ENCODE peak calls at places on chromosomes 5 and 9, in seven cellular contexts. One of them, this sample, is unnamed.
A peak's percentile ranks its signal among the peaks of the same experiment; 100 is the strongest.

GRCh38 chr5:133383580-133383939 is 228.8 kb downstream of the FSTL4 start:
- DNase-seq in PC-3: no peak
- DNase-seq in naive thymus-derived CD8-positive, alpha-beta T cell: no peak
- DNase-seq in caudate nucleus: no peak
- DNase-seq in AML-193: no peak
- DNase-seq in stimulated activated CD8-positive, alpha-beta memory T cell treated with anti-CD3 and anti-CD28 coated beads, Interleukin-2, amount 100 ng/mL, for 48 hours: no peak
- DNase-seq in bronchial epithelial cell: no peak
- DNase-seq in this sample: no peak

GRCh38 chr9:109452761-109453160 is 45.3 kb downstream of the PTPN3 start:
- DNase-seq in caudate nucleus: no peak
- DNase-seq in AML-193: no peak
- DNase-seq in PC-3: no peak
- DNase-seq in bronchial epithelial cell: peak; percentile 85
- DNase-seq in stimulated activated CD8-positive, alpha-beta memory T cell treated with anti-CD3 and anti-CD28 coated beads, Interleukin-2, amount 100 ng/mL, for 48 hours: no peak
- DNase-seq in naive thymus-derived CD8-positive, alpha-beta T cell: no peak
- DNase-seq in this sample: peak; percentile 33

GRCh38 chr5:131225282-131225974 is 38.4 kb upstream of the CDC42SE2 start:
- DNase-seq in AML-193: no peak
- DNase-seq in stimulated activated CD8-positive, alpha-beta memory T cell treated with anti-CD3 and anti-CD28 coated beads, Interleukin-2, amount 100 ng/mL, for 48 hours: no peak
- DNase-seq in bronchial epithelial cell: no peak
- DNase-seq in naive thymus-derived CD8-positive, alpha-beta T cell: no peak
- DNase-seq in PC-3: no peak
- DNase-seq in caudate nucleus: no peak
- DNase-seq in this sample: no peak

GRCh38 chr9:131999692-132000551 is 79.7 kb downstream of the MED27 start:
- DNase-seq in caudate nucleus: no peak
- DNase-seq in AML-193: no peak
- DNase-seq in naive thymus-derived CD8-positive, alpha-beta T cell: no peak
- DNase-seq in bronchial epithelial cell: peak; percentile 94
- DNase-seq in PC-3: peak; percentile 77
- DNase-seq in stimulated activated CD8-positive, alpha-beta memory T cell treated with anti-CD3 and anti-CD28 coated beads, Interleukin-2, amount 100 ng/mL, for 48 hours: no peak
- DNase-seq in this sample: no peak

GRCh38 chr9:4837768-4838546 is 45.2 kb downstream of the RCL1 start:
- DNase-seq in caudate nucleus: no peak
- DNase-seq in bronchial epithelial cell: no peak
- DNase-seq in AML-193: no peak
- DNase-seq in stimulated activated CD8-positive, alpha-beta memory T cell treated with anti-CD3 and anti-CD28 coated beads, Interleukin-2, amount 100 ng/mL, for 48 hours: no peak
- DNase-seq in naive thymus-derived CD8-positive, alpha-beta T cell: no peak
- DNase-seq in PC-3: peak; percentile 31
- DNase-seq in this sample: peak; percentile 79

GRCh38 chr5:138653502-138653901 is 78.3 kb upstream of the HSPA9 start:
- DNase-seq in PC-3: peak; percentile 23
- DNase-seq in stimulated activated CD8-positive, alpha-beta memory T cell treated with anti-CD3 and anti-CD28 coated beads, Interleukin-2, amount 100 ng/mL, for 48 hours: no peak
- DNase-seq in bronchial epithelial cell: peak; percentile 47
- DNase-seq in caudate nucleus: no peak
- DNase-seq in AML-193: no peak
- DNase-seq in naive thymus-derived CD8-positive, alpha-beta T cell: no peak
- DNase-seq in this sample: peak; percentile 61

GRCh38 chr5:119238265-119239118 is 117.3 kb upstream of the TNFAIP8 start:
- DNase-seq in PC-3: no peak
- DNase-seq in caudate nucleus: no peak
- DNase-seq in stimulated activated CD8-positive, alpha-beta memory T cell treated with anti-CD3 and anti-CD28 coated beads, Interleukin-2, amount 100 ng/mL, for 48 hours: no peak
- DNase-seq in naive thymus-derived CD8-positive, alpha-beta T cell: peak; percentile 25
- DNase-seq in bronchial epithelial cell: no peak
- DNase-seq in AML-193: no peak
- DNase-seq in this sample: no peak

GRCh38 chr9:93203713-93204469 is 20.0 kb downstream of the WNK2 start:
- DNase-seq in PC-3: no peak
- DNase-seq in AML-193: no peak
- DNase-seq in bronchial epithelial cell: no peak
- DNase-seq in caudate nucleus: no peak
- DNase-seq in naive thymus-derived CD8-positive, alpha-beta T cell: no peak
- DNase-seq in stimulated activated CD8-positive, alpha-beta memory T cell treated with anti-CD3 and anti-CD28 coated beads, Interleukin-2, amount 100 ng/mL, for 48 hours: no peak
- DNase-seq in this sample: no peak

This sample was measured in NB4.